ENCODE peak calls at places on chromosomes 11 and 22, in five cellular contexts. One of them, this sample, is unnamed.

GRCh38 chr11:15622231-15622890 is 507.6 kb downstream of the INSC start:
- DNase-seq in ureter: no peak
- DNase-seq in smooth muscle cell of the brain vasculature: no peak
- DNase-seq in hypothalamus: no peak
- DNase-seq in fibroblast of lung: no peak
- DNase-seq in this sample: no peak

GRCh38 chr11:130448416-130449068 is at the start of gene ADAMTS15:
- DNase-seq in ureter: peak; percentile 83
- DNase-seq in smooth muscle cell of the brain vasculature: peak; percentile 88
- DNase-seq in hypothalamus: no peak
- DNase-seq in fibroblast of lung: peak; percentile 92
- DNase-seq in this sample: no peak

GRCh38 chr11:128026596-128026995 is 560.8 kb downstream of the ETS1 start:
- DNase-seq in ureter: no peak
- DNase-seq in smooth muscle cell of the brain vasculature: no peak
- DNase-seq in hypothalamus: no peak
- DNase-seq in fibroblast of lung: peak; percentile 97
- DNase-seq in this sample: peak; percentile 46

GRCh38 chr22:45945621-45946020 is 31.3 kb downstream of the WNT7B start:
- DNase-seq in ureter: no peak
- DNase-seq in smooth muscle cell of the brain vasculature: no peak
- DNase-seq in hypothalamus: no peak
- DNase-seq in fibroblast of lung: no peak
- DNase-seq in this sample: no peak

GRCh38 chr11:65476632-65477270 is 22.1 kb upstream of the MALAT1 start:
- DNase-seq in ureter: no peak
- DNase-seq in smooth muscle cell of the brain vasculature: no peak
- DNase-seq in hypothalamus: no peak
- DNase-seq in fibroblast of lung: no peak
- DNase-seq in this sample: no peak

GRCh38 chr11:655036-655726 is 18.1 kb downstream of the DRD4 start:
- DNase-seq in ureter: no peak
- DNase-seq in smooth muscle cell of the brain vasculature: no peak
- DNase-seq in hypothalamus: no peak
- DNase-seq in fibroblast of lung: no peak
- DNase-seq in this sample: no peak

GRCh38 chr11:134789104-134789503 is 377.1 kb upstream of the B3GAT1 start:
- DNase-seq in ureter: no peak
- DNase-seq in smooth muscle cell of the brain vasculature: no peak
- DNase-seq in hypothalamus: no peak
- DNase-seq in fibroblast of lung: no peak
- DNase-seq in this sample: no peak

GRCh38 chr11:61392991-61393595 is 706 bp downstream of the TMEM216 start:
- DNase-seq in ureter: no peak
- DNase-seq in smooth muscle cell of the brain vasculature: no peak
- DNase-seq in hypothalamus: no peak
- DNase-seq in fibroblast of lung: peak; percentile 32
- DNase-seq in this sample: no peak

GRCh38 chr11:125451400-125452124 is 44.5 kb downstream of the FEZ1 start:
- DNase-seq in ureter: no peak
- DNase-seq in smooth muscle cell of the brain vasculature: no peak
- DNase-seq in hypothalamus: peak; percentile 59
- DNase-seq in fibroblast of lung: peak; percentile 25
- DNase-seq in this sample: no peak

GRCh38 chr11:9001736-9002135 is 2.1 kb downstream of the NRIP3 start:
- DNase-seq in ureter: no peak
- DNase-seq in smooth muscle cell of the brain vasculature: no peak
- DNase-seq in hypothalamus: no peak
- DNase-seq in fibroblast of lung: peak; percentile 88
- DNase-seq in this sample: peak; percentile 92

GRCh38 chr11:107017433-107018227 is 646 bp downstream of the GUCY1A2 start:
- DNase-seq in ureter: peak; percentile 57
- DNase-seq in smooth muscle cell of the brain vasculature: no peak
- DNase-seq in hypothalamus: no peak
- DNase-seq in fibroblast of lung: peak; percentile 54
- DNase-seq in this sample: no peak

GRCh38 chr11:83816572-83817187 is 530.5 kb upstream of the CCDC90B start:
- DNase-seq in ureter: no peak
- DNase-seq in smooth muscle cell of the brain vasculature: no peak
- DNase-seq in hypothalamus: no peak
- DNase-seq in fibroblast of lung: peak; percentile 14
- DNase-seq in this sample: no peak

GRCh38 chr11:134667175-134667500 is 255.1 kb upstream of the B3GAT1 start:
- DNase-seq in ureter: peak; percentile 9
- DNase-seq in smooth muscle cell of the brain vasculature: no peak
- DNase-seq in hypothalamus: no peak
- DNase-seq in fibroblast of lung: no peak
- DNase-seq in this sample: no peak

GRCh38 chr22:17400305-17400704 is 31.0 kb downstream of the CECR2 start:
- DNase-seq in ureter: no peak
- DNase-seq in smooth muscle cell of the brain vasculature: no peak
- DNase-seq in hypothalamus: no peak
- DNase-seq in fibroblast of lung: no peak
- DNase-seq in this sample: no peak

GRCh38 chr11:110858556-110858921 is 146.3 kb upstream of the ARHGAP20 start:
- DNase-seq in ureter: peak; percentile 55
- DNase-seq in smooth muscle cell of the brain vasculature: peak; percentile 94
- DNase-seq in hypothalamus: no peak
- DNase-seq in fibroblast of lung: no peak
- DNase-seq in this sample: no peak

GRCh38 chr11:27699242-27699925 is 871 bp downstream of the BDNF start:
- DNase-seq in ureter: peak; percentile 42
- DNase-seq in smooth muscle cell of the brain vasculature: no peak
- DNase-seq in hypothalamus: no peak
- DNase-seq in fibroblast of lung: peak; percentile 72
- DNase-seq in this sample: no peak

GRCh38 chr11:70505761-70506657 is 107.7 kb downstream of the CTTN start:
- DNase-seq in ureter: no peak
- DNase-seq in smooth muscle cell of the brain vasculature: no peak
- DNase-seq in hypothalamus: no peak
- DNase-seq in fibroblast of lung: no peak
- DNase-seq in this sample: no peak

GRCh38 chr22:49540571-49541450 is 286.9 kb downstream of the BRD1 start:
- DNase-seq in ureter: no peak
- DNase-seq in smooth muscle cell of the brain vasculature: no peak
- DNase-seq in hypothalamus: no peak
- DNase-seq in fibroblast of lung: no peak
- DNase-seq in this sample: no peak

GRCh38 chr22:25763239-25763777 is 21.3 kb downstream of the MYO18B start:
- DNase-seq in ureter: no peak
- DNase-seq in smooth muscle cell of the brain vasculature: no peak
- DNase-seq in hypothalamus: no peak
- DNase-seq in fibroblast of lung: peak; percentile 27
- DNase-seq in this sample: no peak

GRCh38 chr22:43783777-43784176 is 28.3 kb downstream of the EFCAB6 start:
- DNase-seq in ureter: no peak
- DNase-seq in smooth muscle cell of the brain vasculature: no peak
- DNase-seq in hypothalamus: no peak
- DNase-seq in fibroblast of lung: no peak
- DNase-seq in this sample: no peak

GRCh38 chr22:45262931-45263789 is 21.6 kb upstream of the UPK3A start:
- DNase-seq in ureter: no peak
- DNase-seq in smooth muscle cell of the brain vasculature: no peak
- DNase-seq in hypothalamus: no peak
- DNase-seq in fibroblast of lung: no peak
- DNase-seq in this sample: no peak

GRCh38 chr11:122102426-122102825 is 13.6 kb downstream of the BLID start:
- DNase-seq in ureter: no peak
- DNase-seq in smooth muscle cell of the brain vasculature: no peak
- DNase-seq in hypothalamus: no peak
- DNase-seq in fibroblast of lung: peak; percentile 63
- DNase-seq in this sample: no peak

GRCh38 chr11:18088974-18089373 is 16.9 kb downstream of the SAAL1 start:
- DNase-seq in ureter: no peak
- DNase-seq in smooth muscle cell of the brain vasculature: no peak
- DNase-seq in hypothalamus: no peak
- DNase-seq in fibroblast of lung: no peak
- DNase-seq in this sample: no peak

GRCh38 chr11:103729653-103730052 is 306.8 kb upstream of the DDI1 start:
- DNase-seq in ureter: no peak
- DNase-seq in smooth muscle cell of the brain vasculature: no peak
- DNase-seq in hypothalamus: no peak
- DNase-seq in fibroblast of lung: no peak
- DNase-seq in this sample: no peak

GRCh38 chr11:68014157-68014965 is 4.2 kb downstream of the ALDH3B1 start:
- DNase-seq in ureter: peak; percentile 87
- DNase-seq in smooth muscle cell of the brain vasculature: no peak
- DNase-seq in hypothalamus: no peak
- DNase-seq in fibroblast of lung: peak; percentile 79
- DNase-seq in this sample: peak; percentile 69

GRCh38 chr11:65059959-65060824 is 1.8 kb upstream of the NAALADL1 start:
- DNase-seq in ureter: no peak
- DNase-seq in smooth muscle cell of the brain vasculature: no peak
- DNase-seq in hypothalamus: no peak
- DNase-seq in fibroblast of lung: peak; percentile 8
- DNase-seq in this sample: no peak

GRCh38 chr11:76919887-76920746 is 59.4 kb downstream of the ACER3 start:
- DNase-seq in ureter: peak; percentile 85
- DNase-seq in smooth muscle cell of the brain vasculature: peak; percentile 52
- DNase-seq in hypothalamus: no peak
- DNase-seq in fibroblast of lung: peak; percentile 75
- DNase-seq in this sample: peak; percentile 70

GRCh38 chr11:117881217-117881616 is 4.8 kb upstream of the FXYD6 start:
- DNase-seq in ureter: no peak
- DNase-seq in smooth muscle cell of the brain vasculature: no peak
- DNase-seq in hypothalamus: no peak
- DNase-seq in fibroblast of lung: no peak
- DNase-seq in this sample: no peak

GRCh38 chr22:40107244-40107643 is 70.5 kb upstream of the TNRC6B start:
- DNase-seq in ureter: no peak
- DNase-seq in smooth muscle cell of the brain vasculature: no peak
- DNase-seq in hypothalamus: no peak
- DNase-seq in fibroblast of lung: no peak
- DNase-seq in this sample: no peak

GRCh38 chr11:72781313-72782080 is 12.3 kb downstream of the STARD10 start:
- DNase-seq in ureter: no peak
- DNase-seq in smooth muscle cell of the brain vasculature: no peak
- DNase-seq in hypothalamus: no peak
- DNase-seq in fibroblast of lung: no peak
- DNase-seq in this sample: no peak

GRCh38 chr22:35399678-35400334 is at the start of gene MCM5:
- DNase-seq in ureter: peak; percentile 98
- DNase-seq in smooth muscle cell of the brain vasculature: peak; percentile 90
- DNase-seq in hypothalamus: peak; percentile 26
- DNase-seq in fibroblast of lung: peak; percentile 96
- DNase-seq in this sample: peak; percentile 84